ENCODE peak calls at places on chromosomes 5 and 9, in four cellular contexts. O is GM12878, J is H1, D is K562. I is an unnamed sample.

GRCh38 chr5:159899067-159900049 is 16.9 kb upstream of the ADRA1B start:
- DNase-seq in J (no peak), D (no peak), O (no peak), I (no peak)

GRCh38 chr5:167769846-167770420 is 521.5 kb upstream of the WWC1 start:
- DNase-seq in O (no peak), J (no peak), D (no peak), I (no peak)

GRCh38 chr5:125199968-125200841 is 453.8 kb upstream of the ZNF608 start:
- DNase-seq in J (no peak), O (no peak), D (no peak), I (no peak)

GRCh38 chr5:59390989-59391388 is 502.5 kb downstream of the PDE4D start:
- DNase-seq in O (no peak), D (no peak), J (no peak), I (no peak)

GRCh38 chr5:141003791-141004601 is 37.7 kb downstream of the PCDHAC2 start:
- DNase-seq in O (no peak), J (peak; percentile 85), D (no peak), I (no peak)

GRCh38 chr5:132753135-132753987 is 6.1 kb downstream of the CCNI2 start:
- DNase-seq in O (no peak), J (no peak), D (no peak), I (no peak)

GRCh38 chr9:134550584-134550983 is 91.0 kb upstream of the COL5A1 start:
- DNase-seq in O (no peak), J (no peak), D (no peak), I (no peak)

GRCh38 chr5:103891151-103891550 is 328.6 kb upstream of the NUDT12 start:
- DNase-seq in O (no peak), D (no peak), J (no peak), I (no peak)

GRCh38 chr9:137073992-137074399 is 3.3 kb upstream of the UAP1L1 start:
- DNase-seq in O (no peak), J (no peak), D (no peak), I (no peak)

GRCh38 chr5:158731014-158731413 is 368.7 kb downstream of the EBF1 start:
- DNase-seq in D (no peak), O (no peak), J (no peak), I (no peak)

GRCh38 chr9:99262949-99263418 is 40.9 kb downstream of the SEC61B start:
- DNase-seq in J (no peak), D (no peak), O (peak; percentile 60), I (no peak)

GRCh38 chr5:150412319-150413175 is at the start of gene CD74:
- DNase-seq in O (peak; percentile 97), J (no peak), D (no peak), I (peak; percentile 72)

GRCh38 chr5:178371362-178372090 is 138.9 kb upstream of the PHYKPL start:
- DNase-seq in D (no peak), O (no peak), J (no peak), I (no peak)

GRCh38 chr5:56845904-56846479 is 30.6 kb downstream of the MAP3K1 start:
- DNase-seq in J (no peak), D (no peak), O (no peak), I (no peak)

GRCh38 chr9:136655244-136656225 is 7.2 kb upstream of the EGFL7 start:
- DNase-seq in J (no peak), O (no peak), D (no peak), I (no peak)

GRCh38 chr5:57817001-57817453 is 334.4 kb upstream of the ACTBL2 start:
- DNase-seq in O (no peak), J (no peak), D (no peak), I (no peak)

GRCh38 chr5:21880164-21880563 is 973.0 kb downstream of the CDH12 start:
- DNase-seq in O (no peak), D (no peak), J (no peak), I (no peak)

GRCh38 chr5:142024771-142025304 is 12.0 kb upstream of the GNPDA1 start:
- DNase-seq in O (peak; percentile 30), J (peak; percentile 77), D (peak; percentile 94), I (peak; percentile 82)

GRCh38 chr5:175243441-175243840 is 200.5 kb downstream of the DRD1 start:
- DNase-seq in J (no peak), D (no peak), O (no peak), I (no peak)

GRCh38 chr5:140152610-140152999 is 22.4 kb upstream of the CYSTM1 start:
- DNase-seq in O (no peak), D (no peak), J (no peak), I (no peak)

GRCh38 chr5:9456435-9457042 is 89.3 kb downstream of the SEMA5A start:
- DNase-seq in O (no peak), J (no peak), D (no peak), I (no peak)

GRCh38 chr5:5886812-5887486 is 464.5 kb downstream of the ICE1 start:
- DNase-seq in O (no peak), D (peak; percentile 70), J (peak; percentile 19), I (peak; percentile 83)

DNA sequence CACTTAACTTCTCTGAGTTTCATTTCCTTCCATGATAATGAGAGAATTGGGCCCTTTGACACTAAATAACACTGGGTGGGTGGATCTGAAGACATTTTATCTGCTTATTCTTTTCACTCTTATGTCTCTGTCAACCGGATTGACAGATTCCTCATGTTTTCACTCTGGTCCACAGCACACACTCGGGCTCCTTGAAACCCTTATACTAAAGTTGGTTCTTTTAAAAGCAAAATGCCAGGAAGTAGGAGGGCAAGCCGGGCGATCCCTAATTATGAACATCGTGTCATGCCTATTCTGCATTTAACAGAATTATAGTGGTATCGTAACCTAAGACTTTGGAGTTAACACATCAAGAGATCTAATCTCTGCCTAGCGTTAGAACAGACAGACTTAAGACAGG is 28.2 kb upstream of the CREBRF start:
- DNase-seq in O (no peak), J (no peak), D (no peak), I (no peak)
- TF ChIP-seq TAF1 in O (no peak), J (no peak), D (no peak), I (no peak)

DNA sequence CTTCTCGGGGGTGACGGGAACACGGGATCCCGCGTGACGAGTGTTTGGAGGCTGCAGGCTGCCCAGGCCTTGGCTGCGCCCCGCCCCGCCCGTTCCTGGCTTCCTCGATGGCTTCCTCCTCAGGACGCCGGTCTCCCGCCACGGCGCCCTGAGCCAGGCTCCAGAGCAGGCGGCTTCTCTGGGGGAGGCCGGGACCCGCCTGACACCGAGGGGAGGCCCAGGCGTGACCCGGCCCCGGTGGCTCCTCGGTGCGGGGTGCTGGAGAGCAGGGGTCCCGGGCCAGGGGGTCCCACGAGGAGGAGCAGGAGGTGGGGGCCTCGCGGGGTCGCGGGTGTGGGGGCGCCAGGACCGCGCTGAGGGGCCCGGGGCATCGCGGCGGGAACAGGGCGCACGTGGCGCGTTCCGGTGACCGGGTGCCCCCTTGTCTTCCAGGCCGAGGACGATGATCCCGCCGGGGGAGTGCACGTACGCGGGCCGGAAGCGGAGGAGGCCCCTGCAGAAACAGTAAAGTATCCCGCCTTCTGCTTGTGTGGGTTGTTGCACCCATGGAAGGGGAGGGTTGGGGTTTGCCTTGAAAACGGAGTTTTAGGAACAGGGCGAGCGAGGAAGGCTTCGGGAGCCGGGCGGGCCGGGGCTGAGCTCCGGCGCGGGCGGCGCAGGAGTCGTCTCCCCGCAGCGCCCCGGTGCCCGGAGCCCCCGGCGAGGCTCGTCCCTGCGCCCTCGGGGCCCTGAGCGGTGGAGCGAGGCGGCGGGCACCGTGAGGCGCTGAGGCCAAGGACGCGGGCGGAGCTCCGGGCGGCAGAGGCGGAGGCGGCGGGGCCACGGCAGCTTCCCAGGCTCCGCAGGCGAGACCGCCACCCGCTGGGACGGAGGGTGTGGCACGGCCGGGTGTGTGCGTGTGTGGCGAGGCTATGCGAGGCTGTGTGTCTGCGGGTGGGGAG is 22.2 kb downstream of the AHRR start:
- DNase-seq in J (no peak), O (no peak), D (no peak), I (peak; percentile 72)
- TF ChIP-seq POLR2A in J (no peak), O (peak; percentile 69), D (no peak), I (no peak)

GRCh38 chr5:61163905-61164304 is 1.6 kb upstream of the SMIM15 start:
- DNase-seq in J (no peak), D (no peak), O (no peak), I (no peak)

GRCh38 chr5:61171479-61171878 is 9.2 kb upstream of the SMIM15 start:
- DNase-seq in O (no peak), D (no peak), J (no peak), I (no peak)

GRCh38 chr5:61162832-61163567 is 732 bp upstream of the SMIM15 start:
- DNase-seq in O (no peak), J (peak; percentile 17), D (no peak), I (no peak)

GRCh38 chr5:61168951-61169350 is 6.7 kb upstream of the SMIM15 start:
- DNase-seq in J (no peak), D (no peak), O (no peak), I (no peak)

GRCh38 chr5:61167382-61167781 is 5.1 kb upstream of the SMIM15 start:
- DNase-seq in D (no peak), J (no peak), O (no peak), I (no peak)
- TF ChIP-seq TAF1 in D (no peak), J (no peak), O (no peak), I (no peak)

GRCh38 chr9:33795281-33795680 is at the start of gene PRSS3:
- DNase-seq in J (no peak), O (no peak), D (no peak), I (no peak)
- TF ChIP-seq POLR2A in J (no peak), O (no peak), D (no peak), I (no peak)

GRCh38 chr5:143874312-143874711 is 62.4 kb downstream of the HMHB1 start:
- DNase-seq in J (no peak), O (no peak), D (no peak), I (no peak)
- TF ChIP-seq TAF1 in J (no peak), O (no peak), D (no peak), I (no peak)

GRCh38 chr9:755454-756381 is 85.8 kb upstream of the DMRT1 start:
- DNase-seq in O (no peak), D (no peak), J (no peak), I (no peak)
- TF ChIP-seq POLR2A in O (no peak), D (no peak), J (no peak), I (no peak)

DNA sequence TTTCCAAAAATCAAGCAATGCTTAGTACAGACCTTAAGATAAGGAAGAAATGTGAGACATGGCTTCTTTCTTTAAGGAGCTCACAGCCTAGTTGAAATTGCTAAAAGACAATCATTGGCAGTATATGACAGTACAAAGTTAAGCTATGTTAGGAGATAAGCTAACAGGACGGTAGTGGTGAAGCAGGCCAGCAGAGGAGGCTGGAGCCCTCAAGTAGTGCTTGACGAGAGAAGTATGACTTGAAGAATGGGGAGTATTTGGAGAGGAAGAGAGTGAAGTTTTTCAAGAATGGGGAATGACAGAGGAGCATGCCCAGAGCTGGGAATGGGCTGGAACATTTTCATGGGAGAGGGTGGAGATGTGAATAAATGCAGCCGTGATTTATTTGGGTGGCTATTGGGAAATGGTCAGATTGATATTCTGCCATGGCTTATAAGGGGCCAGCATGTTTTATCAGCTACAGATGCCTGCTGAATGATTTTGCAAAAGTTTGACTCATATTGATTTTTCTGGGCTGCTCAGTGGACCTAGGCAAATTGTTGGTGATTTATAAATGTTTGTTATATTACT is 43.7 kb downstream of the LURAP1L start:
- DNase-seq in O (no peak), D (no peak), J (no peak), I (no peak)
- TF ChIP-seq TAF1 in O (no peak), D (no peak), J (no peak), I (no peak)

I was measured in GM12891.